ENCODE peak calls at places on chromosomes 16 and 17, in seven cellular contexts. Z, O, M, C, R, V and J are unnamed samples.

GRCh38 chr17:29195465-29196081 is 15.4 kb upstream of the MYO18A start:
- DNase-seq in R (no peak), Z (no peak), C (no peak), M (peak; percentile 64), V (no peak), O (no peak), J (no peak)

GRCh38 chr17:28993645-28994426 is 12.0 kb downstream of the SEZ6 start:
- DNase-seq in C (no peak), V (no peak), R (no peak), Z (no peak), O (no peak), M (no peak), J (no peak)

GRCh38 chr16:56108724-56109123 is 82.6 kb upstream of the GNAO1 start:
- DNase-seq in Z (no peak), C (no peak), M (no peak), O (no peak), V (no peak), R (no peak), J (no peak)

GRCh38 chr17:82365586-82366295 is 5.8 kb upstream of the UTS2R start:
- DNase-seq in O (no peak), R (no peak), M (no peak), V (no peak), Z (no peak), C (no peak), J (no peak)

GRCh38 chr17:77473615-77474226 is 333.0 kb downstream of the SEC14L1 start:
- DNase-seq in M (no peak), C (no peak), O (no peak), Z (no peak), R (no peak), V (no peak), J (no peak)

GRCh38 chr16:69651217-69651616 is 75.1 kb downstream of the NQO1 start:
- DNase-seq in R (no peak), O (no peak), C (no peak), M (no peak), V (no peak), Z (no peak), J (no peak)

GRCh38 chr16:30875881-30876791 is 17.7 kb downstream of the BCL7C start:
- DNase-seq in Z (peak; percentile 26), R (no peak), M (no peak), V (no peak), O (no peak), C (no peak), J (no peak)

GRCh38 chr17:42509916-42510315 is 26.1 kb upstream of the NAGLU start:
- DNase-seq in O (no peak), C (no peak), M (no peak), Z (no peak), V (no peak), R (peak; percentile 48), J (no peak)

GRCh38 chr17:60079401-60079861 is 710 bp upstream of the HEATR6 start:
- DNase-seq in M (no peak), O (no peak), R (no peak), V (no peak), C (no peak), Z (no peak), J (no peak)

GRCh38 chr17:70080541-70081347 is 5.7 kb downstream of the KCNJ16 start:
- DNase-seq in M (no peak), C (peak; percentile 26), O (no peak), Z (peak; percentile 55), R (no peak), V (no peak), J (no peak)

DNA sequence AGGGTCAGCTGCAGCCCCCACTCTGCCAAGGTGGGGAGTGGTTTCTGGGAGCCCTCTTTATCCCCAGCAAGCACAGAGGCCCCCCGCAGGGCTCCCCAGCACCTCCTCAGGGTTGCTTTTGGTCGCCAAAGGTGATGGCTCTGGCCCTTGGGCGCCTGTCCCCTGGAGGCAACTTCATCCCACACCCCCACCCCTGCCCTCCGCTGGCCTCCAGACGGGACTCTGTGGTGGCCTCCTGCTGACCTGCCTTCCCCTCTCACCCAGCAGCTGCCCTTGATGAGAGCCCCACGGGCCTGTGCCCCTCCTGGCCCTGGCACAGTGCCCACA is 7.8 kb upstream of the RHOT2 start:
- DNase-seq in C (no peak), V (no peak), Z (no peak), R (no peak), M (no peak), O (no peak), J (no peak)
- H3K27ac ChIP-seq in C (peak overlapping the region; percentile 74), V (peak overlapping the region; percentile 60), Z (no peak overlapping the region), R (peak overlapping the region; percentile 71), M (peak overlapping the region; percentile 84), O (peak overlapping the region; percentile 75), J (peak overlapping the region; percentile 74)

GRCh38 chr16:84730406-84731106 is 30.8 kb downstream of the USP10 start:
- DNase-seq in R (peak; percentile 87), O (peak; percentile 85), V (no peak), Z (peak; percentile 97), C (peak; percentile 52), M (no peak), J (peak; percentile 57)
- H3K4me1 ChIP-seq in R (peaks cover 58% of the 10 kb centered on the region), O (peaks cover 65% of the 10 kb centered on the region), V (no peaks in the 10 kb centered on the region), Z (peaks cover 17% of the 10 kb centered on the region), C (peaks cover 5% of the 10 kb centered on the region), M (peaks cover 89% of the 10 kb centered on the region), J (peaks cover 47% of the 10 kb centered on the region)

DNA sequence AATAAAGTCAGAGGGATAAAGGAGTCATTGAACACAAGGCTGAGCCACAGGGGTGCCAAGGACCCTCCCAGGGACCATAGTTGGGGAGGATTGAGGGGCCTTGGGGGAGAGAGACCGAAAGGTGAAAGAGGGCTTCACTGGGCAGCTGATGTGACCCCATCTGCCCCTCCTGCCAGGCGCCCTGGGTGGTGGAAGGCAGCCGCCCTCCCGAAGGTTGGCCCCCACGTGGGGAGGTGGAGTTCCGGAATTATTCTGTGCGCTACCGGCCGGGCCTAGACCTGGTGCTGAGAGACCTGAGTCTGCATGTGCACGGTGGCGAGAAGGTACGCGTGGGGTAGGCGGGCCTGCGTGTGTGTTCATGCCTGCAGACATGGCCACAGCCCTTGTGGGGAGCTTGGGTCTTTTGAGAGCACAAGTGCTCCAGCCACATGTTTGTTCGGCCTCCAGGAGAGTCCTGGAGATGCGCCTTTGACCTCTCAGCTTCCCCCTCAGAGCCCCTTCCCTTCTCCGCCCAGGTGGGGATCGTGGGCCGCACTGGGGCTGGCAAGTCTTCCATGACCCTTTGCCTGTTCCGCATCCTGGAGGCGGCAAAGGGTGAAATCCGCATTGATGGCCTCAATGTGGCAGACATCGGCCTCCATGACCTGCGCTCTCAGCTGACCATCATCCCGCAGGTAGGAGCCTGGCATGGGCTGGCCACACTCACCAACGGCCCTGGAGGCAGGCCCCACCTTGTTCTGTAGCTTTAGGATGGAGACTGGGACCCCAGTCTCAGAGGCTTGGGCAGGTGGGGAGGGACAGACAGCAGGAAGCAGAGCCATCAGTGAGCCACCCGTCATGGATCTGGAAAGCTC is 24.1 kb downstream of the ANKRD40 start:
- DNase-seq in R (peak; percentile 62), M (peak; percentile 64), O (no peak), C (no peak), Z (no peak), V (no peak), J (no peak)
- TF ChIP-seq POLR2A in R (no peak), M (no peak), O (no peak), C (no peak), Z (no peak), V (no peak), J (no peak)

DNA sequence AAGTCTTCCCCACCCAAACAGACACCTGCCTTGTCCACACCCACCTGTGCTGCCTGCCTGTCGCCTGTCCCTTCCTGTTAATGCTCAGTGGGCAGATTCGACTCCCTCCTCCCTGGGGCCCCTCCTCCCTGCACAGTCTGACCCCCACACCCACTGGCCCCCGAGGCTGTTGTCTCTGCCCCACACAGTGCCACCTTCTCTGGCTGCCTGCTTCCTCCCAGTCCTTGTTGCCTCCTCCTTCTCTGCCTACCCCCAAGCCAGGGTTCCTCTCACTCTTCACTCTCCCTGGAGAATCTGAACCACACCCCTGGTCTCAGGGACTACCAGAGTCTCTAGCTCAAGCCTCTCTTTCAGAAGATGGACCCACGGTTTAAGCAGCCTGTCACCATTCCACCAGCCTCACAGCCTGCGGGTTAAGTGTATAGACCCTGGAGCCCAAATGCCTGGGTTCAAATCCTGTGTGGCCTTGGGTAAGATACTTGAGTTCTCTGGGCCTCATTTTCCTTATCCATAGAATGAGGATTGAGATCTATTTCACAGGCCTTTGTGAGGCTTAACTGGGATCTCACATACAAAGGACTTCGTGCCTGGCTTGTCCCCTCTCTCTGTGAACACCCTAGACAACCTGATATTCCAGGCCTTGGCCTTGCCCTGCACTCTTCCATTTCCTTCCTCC is 3.8 kb upstream of the ARHGAP23 start:
- DNase-seq in O (no peak), V (no peak), Z (no peak), M (no peak), R (no peak), C (no peak), J (no peak)
- H3K27ac ChIP-seq in O (peak overlapping the region; percentile 92), V (no peak overlapping the region), Z (no peak overlapping the region), M (peak overlapping the region; percentile 88), R (peak overlapping the region; percentile 96), C (no peak overlapping the region), J (peak overlapping the region; percentile 95)

DNA sequence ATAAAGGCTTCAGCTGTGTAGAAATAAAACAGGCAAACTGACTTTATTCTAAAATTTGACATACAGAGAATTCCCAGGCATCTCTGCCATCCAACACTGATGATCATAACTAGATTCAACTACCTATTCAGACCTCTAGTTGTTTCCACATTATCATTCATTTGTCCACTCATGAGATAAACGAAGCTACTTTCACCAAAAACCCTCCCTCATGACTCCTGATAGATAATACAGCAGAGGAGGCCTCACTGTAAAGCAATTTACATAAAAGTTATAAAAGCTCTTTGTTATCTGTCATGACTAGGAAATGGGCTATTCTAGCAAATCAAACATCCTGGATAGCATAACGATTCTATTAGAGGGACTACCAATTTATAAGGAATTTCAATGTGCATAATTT is 19.6 kb upstream of the RFFL start:
- DNase-seq in M (no peak), R (no peak), Z (no peak), O (no peak), C (no peak), V (no peak), J (no peak)
- H3K4me1 ChIP-seq in M (peaks cover 87% of the 10 kb centered on the region), R (peaks cover 37% of the 10 kb centered on the region), Z (peaks cover 10% of the 10 kb centered on the region), O (peaks cover 53% of the 10 kb centered on the region), C (peaks cover 4% of the 10 kb centered on the region), V (no peaks in the 10 kb centered on the region), J (no peaks in the 10 kb centered on the region)

GRCh38 chr17:7572588-7573323 is 6.7 kb upstream of the CD68 start:
- DNase-seq in V (peak; percentile 100), Z (peak; percentile 99), M (peak; percentile 99), O (peak; percentile 100), R (peak; percentile 100), C (peak; percentile 100), J (peak; percentile 99)
- TF ChIP-seq POLR2A in V (peak; percentile 98), Z (peak; percentile 100), M (peak; percentile 98), O (peak; percentile 79), R (peak; percentile 98), C (peak; percentile 96), J (peak; percentile 95)